ENCODE peak calls at places on chromosome 1, in six cellular contexts. One of them, this sample, is unnamed.
A peak's percentile ranks its signal among the peaks of the same experiment; 100 is the strongest.

GRCh38 chr1:180811886-180812285 is 100.8 kb upstream of the KIAA1614 start:
- DNase-seq in HCT116: no peak
- DNase-seq in K562: no peak
- DNase-seq in SK-N-SH: no peak
- DNase-seq in GM12878: no peak
- DNase-seq in HepG2: no peak
- DNase-seq in this sample: no peak

GRCh38 chr1:222247081-222247480 is 300.8 kb downstream of the HHIPL2 start:
- DNase-seq in HCT116: no peak
- DNase-seq in K562: no peak
- DNase-seq in SK-N-SH: no peak
- DNase-seq in GM12878: no peak
- DNase-seq in HepG2: no peak
- DNase-seq in this sample: peak; percentile 25

GRCh38 chr1:26327956-26328362 is 10.2 kb downstream of the CD52 start:
- DNase-seq in HCT116: no peak
- DNase-seq in K562: no peak
- DNase-seq in SK-N-SH: no peak
- DNase-seq in GM12878: no peak
- DNase-seq in HepG2: no peak
- DNase-seq in this sample: no peak

GRCh38 chr1:56578664-56578962 is 750 bp downstream of the PLPP3 start:
- DNase-seq in HCT116: no peak
- DNase-seq in K562: no peak
- DNase-seq in SK-N-SH: peak; percentile 80
- DNase-seq in GM12878: no peak
- DNase-seq in HepG2: no peak
- DNase-seq in this sample: no peak

GRCh38 chr1:200971955-200972711 is 51.4 kb downstream of the KIF21B start:
- DNase-seq in HCT116: peak; percentile 8
- DNase-seq in K562: peak; percentile 89
- DNase-seq in SK-N-SH: peak; percentile 92
- DNase-seq in GM12878: no peak
- DNase-seq in HepG2: peak; percentile 30
- DNase-seq in this sample: peak; percentile 52

GRCh38 chr1:84077476-84078107 is 66.5 kb upstream of the PRKACB start:
- DNase-seq in HCT116: peak; percentile 38
- DNase-seq in K562: peak; percentile 88
- DNase-seq in SK-N-SH: peak; percentile 99
- DNase-seq in GM12878: no peak
- DNase-seq in HepG2: peak; percentile 47
- DNase-seq in this sample: peak; percentile 70

GRCh38 chr1:78490861-78491310 is at the start of gene PTGFR:
- DNase-seq in HCT116: no peak
- DNase-seq in K562: no peak
- DNase-seq in SK-N-SH: peak; percentile 73
- DNase-seq in GM12878: no peak
- DNase-seq in HepG2: no peak
- DNase-seq in this sample: no peak

GRCh38 chr1:224623743-224624333 is 7.7 kb downstream of the CNIH3 start:
- DNase-seq in HCT116: no peak
- DNase-seq in K562: no peak
- DNase-seq in SK-N-SH: no peak
- DNase-seq in GM12878: peak; percentile 20
- DNase-seq in HepG2: no peak
- DNase-seq in this sample: no peak

GRCh38 chr1:68481041-68481440 is 15.8 kb downstream of the DEPDC1 start:
- DNase-seq in HCT116: no peak
- DNase-seq in K562: no peak
- DNase-seq in SK-N-SH: no peak
- DNase-seq in GM12878: no peak
- DNase-seq in HepG2: no peak
- DNase-seq in this sample: no peak

GRCh38 chr1:218507355-218508002 is 162.3 kb downstream of the TGFB2 start:
- DNase-seq in HCT116: no peak
- DNase-seq in K562: no peak
- DNase-seq in SK-N-SH: no peak
- DNase-seq in GM12878: no peak
- DNase-seq in HepG2: no peak
- DNase-seq in this sample: no peak

GRCh38 chr1:229018674-229019295 is 252.1 kb upstream of the RAB4A start:
- DNase-seq in HCT116: no peak
- DNase-seq in K562: no peak
- DNase-seq in SK-N-SH: no peak
- DNase-seq in GM12878: no peak
- DNase-seq in HepG2: no peak
- DNase-seq in this sample: no peak

GRCh38 chr1:94522304-94522703 is 19.3 kb downstream of the F3 start:
- DNase-seq in HCT116: peak; percentile 45
- DNase-seq in K562: no peak
- DNase-seq in SK-N-SH: no peak
- DNase-seq in GM12878: no peak
- DNase-seq in HepG2: no peak
- DNase-seq in this sample: peak; percentile 52

GRCh38 chr1:234659538-234659937 is 49.6 kb upstream of the IRF2BP2 start:
- DNase-seq in HCT116: peak; percentile 69
- DNase-seq in K562: no peak
- DNase-seq in SK-N-SH: no peak
- DNase-seq in GM12878: no peak
- DNase-seq in HepG2: peak; percentile 30
- DNase-seq in this sample: no peak
- TF ChIP-seq YY1 in HCT116: peak; percentile 15
- TF ChIP-seq YY1 in K562: no peak
- TF ChIP-seq YY1 in SK-N-SH: no peak
- TF ChIP-seq YY1 in GM12878: no peak
- TF ChIP-seq YY1 in HepG2: no peak
- TF ChIP-seq YY1 in this sample: no peak

DNA sequence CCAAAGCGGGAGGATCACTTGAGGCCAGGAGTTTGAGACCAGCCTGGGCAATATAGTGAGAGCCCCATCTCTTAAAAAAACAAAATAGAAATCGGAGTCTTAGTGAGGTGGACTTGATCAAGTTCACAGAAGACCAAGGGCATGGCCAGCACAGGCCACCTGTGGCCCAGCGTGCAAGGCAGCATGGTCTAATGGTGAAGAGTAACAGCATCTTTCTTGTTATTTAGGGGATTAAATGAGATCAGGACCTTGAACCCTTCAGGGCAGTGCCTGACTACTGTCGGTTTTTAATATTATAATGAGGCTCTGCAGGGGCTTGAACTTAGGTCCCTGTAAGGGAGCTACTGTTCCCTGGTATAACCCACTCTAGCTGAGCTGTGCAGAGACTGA is 38.5 kb downstream of the EIF2D start:
- DNase-seq in HCT116: no peak
- DNase-seq in K562: no peak
- DNase-seq in SK-N-SH: no peak
- DNase-seq in GM12878: no peak
- DNase-seq in HepG2: no peak
- DNase-seq in this sample: no peak
- TF ChIP-seq YY1 in HCT116: no peak
- TF ChIP-seq YY1 in K562: no peak
- TF ChIP-seq YY1 in SK-N-SH: no peak
- TF ChIP-seq YY1 in GM12878: no peak
- TF ChIP-seq YY1 in HepG2: no peak
- TF ChIP-seq YY1 in this sample: no peak

GRCh38 chr1:52142220-52143153 is 598 bp downstream of the ZFYVE9 start:
- DNase-seq in HCT116: no peak
- DNase-seq in K562: peak; percentile 73
- DNase-seq in SK-N-SH: peak; percentile 82
- DNase-seq in GM12878: no peak
- DNase-seq in HepG2: peak; percentile 39
- DNase-seq in this sample: peak; percentile 40
- TF ChIP-seq YY1 in HCT116: no peak
- TF ChIP-seq YY1 in K562: no peak
- TF ChIP-seq YY1 in SK-N-SH: peak; percentile 52
- TF ChIP-seq YY1 in GM12878: peak; percentile 3
- TF ChIP-seq YY1 in HepG2: no peak
- TF ChIP-seq YY1 in this sample: no peak

GRCh38 chr1:112457241-112457640 is 51.5 kb upstream of the WNT2B start:
- DNase-seq in HCT116: no peak
- DNase-seq in K562: no peak
- DNase-seq in SK-N-SH: no peak
- DNase-seq in GM12878: no peak
- DNase-seq in HepG2: no peak
- DNase-seq in this sample: no peak

GRCh38 chr1:112450773-112451172 is 54.8 kb downstream of the CTTNBP2NL start:
- DNase-seq in HCT116: no peak
- DNase-seq in K562: no peak
- DNase-seq in SK-N-SH: no peak
- DNase-seq in GM12878: no peak
- DNase-seq in HepG2: no peak
- DNase-seq in this sample: no peak

GRCh38 chr1:112453876-112454275 is 54.9 kb upstream of the WNT2B start:
- DNase-seq in HCT116: no peak
- DNase-seq in K562: no peak
- DNase-seq in SK-N-SH: no peak
- DNase-seq in GM12878: no peak
- DNase-seq in HepG2: no peak
- DNase-seq in this sample: no peak

GRCh38 chr1:112457965-112458364 is 50.8 kb upstream of the WNT2B start:
- DNase-seq in HCT116: no peak
- DNase-seq in K562: no peak
- DNase-seq in SK-N-SH: no peak
- DNase-seq in GM12878: no peak
- DNase-seq in HepG2: no peak
- DNase-seq in this sample: no peak

DNA sequence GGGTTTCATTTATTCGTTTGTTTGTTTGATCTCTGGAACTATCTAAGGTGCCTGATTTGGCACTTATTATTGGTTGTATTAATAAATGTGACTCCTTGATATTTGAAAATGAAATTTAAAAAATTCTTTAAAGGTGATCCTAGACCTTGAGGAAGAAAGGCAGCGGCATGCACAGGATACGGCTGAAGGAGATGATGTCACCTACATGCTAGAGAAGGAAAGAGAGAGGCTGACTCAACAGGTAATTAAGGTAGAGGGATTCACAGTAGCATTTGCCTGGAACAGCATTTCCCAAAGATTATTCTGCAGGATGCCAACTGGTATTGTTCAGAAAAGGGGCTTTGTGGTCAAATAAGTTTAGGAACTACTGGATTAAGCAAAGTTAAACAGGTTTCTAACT is 54.4 kb upstream of the WNT2B start:
- DNase-seq in HCT116: no peak
- DNase-seq in K562: no peak
- DNase-seq in SK-N-SH: no peak
- DNase-seq in GM12878: no peak
- DNase-seq in HepG2: no peak
- DNase-seq in this sample: no peak
- TF ChIP-seq YY1 in HCT116: no peak
- TF ChIP-seq YY1 in K562: no peak
- TF ChIP-seq YY1 in SK-N-SH: no peak
- TF ChIP-seq YY1 in GM12878: no peak
- TF ChIP-seq YY1 in HepG2: no peak
- TF ChIP-seq YY1 in this sample: no peak

DNA sequence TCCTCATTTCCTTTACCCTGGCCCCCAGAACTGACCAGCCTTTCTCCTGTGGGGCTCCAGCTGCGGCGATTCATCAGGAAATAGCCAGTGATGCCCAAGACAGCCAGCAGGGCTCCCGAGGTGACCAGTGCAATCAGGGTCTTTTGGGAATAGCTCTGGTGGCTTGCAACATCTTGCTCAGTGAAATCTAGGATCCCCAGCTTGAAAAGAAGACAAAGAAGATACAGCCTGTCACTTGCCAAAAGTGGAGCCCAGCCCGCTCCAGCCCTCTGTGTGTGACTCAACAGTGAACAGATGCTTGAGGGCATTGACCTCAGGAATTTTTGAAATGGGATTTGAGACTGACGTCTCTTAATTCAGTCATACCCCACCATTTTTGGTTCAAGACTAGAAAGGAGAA is 22.3 kb downstream of the CD34 start:
- DNase-seq in HCT116: no peak
- DNase-seq in K562: no peak
- DNase-seq in SK-N-SH: no peak
- DNase-seq in GM12878: no peak
- DNase-seq in HepG2: no peak
- DNase-seq in this sample: no peak
- TF ChIP-seq YY1 in HCT116: no peak
- TF ChIP-seq YY1 in K562: no peak
- TF ChIP-seq YY1 in SK-N-SH: no peak
- TF ChIP-seq YY1 in GM12878: no peak
- TF ChIP-seq YY1 in HepG2: no peak
- TF ChIP-seq YY1 in this sample: no peak

This sample was measured in NT2/D1.